ENCODE peak calls at places on chromosomes 13 and 19, in eight cellular contexts. T, S, R, L, A, O, U and F are unnamed samples.

GRCh38 chr13:106187501-106187900 is 348.0 kb downstream of the EFNB2 start:
- DNase-seq in O (no peak), S (no peak), T (no peak), A (no peak), L (no peak), U (no peak), R (no peak), F (no peak)

GRCh38 chr19:30169196-30169900 is 202.8 kb upstream of the ZNF536 start:
- DNase-seq in A (no peak), T (no peak), O (no peak), L (no peak), U (no peak), R (no peak), S (no peak), F (no peak)

GRCh38 chr13:79647518-79647917 is 166.6 kb downstream of the NDFIP2 start:
- DNase-seq in S (no peak), A (no peak), L (no peak), U (no peak), R (no peak), O (no peak), T (no peak), F (peak; percentile 51)

GRCh38 chr13:109712187-109712601 is 74.2 kb downstream of the IRS2 start:
- DNase-seq in S (no peak), T (no peak), L (no peak), A (no peak), R (no peak), U (no peak), O (no peak), F (no peak)

GRCh38 chr13:42990991-42991891 is 800 bp downstream of the EPSTI1 start:
- DNase-seq in S (no peak), L (no peak), R (no peak), A (no peak), T (no peak), U (no peak), O (no peak), F (no peak)

GRCh38 chr19:54684537-54684936 is 21.8 kb downstream of the LILRB4 start:
- DNase-seq in O (peak; percentile 16), U (no peak), T (peak; percentile 30), L (no peak), A (peak; percentile 18), S (no peak), R (no peak), F (no peak)

GRCh38 chr13:109436841-109437240 is 349.5 kb downstream of the IRS2 start:
- DNase-seq in S (no peak), R (no peak), O (no peak), T (no peak), L (no peak), A (no peak), U (no peak), F (no peak)

GRCh38 chr13:47903836-47904235 is 97.2 kb downstream of the SUCLA2 start:
- DNase-seq in A (no peak), U (no peak), L (no peak), S (no peak), T (no peak), O (no peak), R (no peak), F (no peak)

GRCh38 chr19:6536138-6536671 is 5.4 kb downstream of the TNFSF9 start:
- DNase-seq in S (peak; percentile 64), L (peak; percentile 75), T (peak; percentile 80), U (no peak), A (peak; percentile 44), O (peak; percentile 79), R (peak; percentile 86), F (no peak)

GRCh38 chr13:23268441-23268840 is 87.7 kb downstream of the SGCG start:
- DNase-seq in U (no peak), T (no peak), O (no peak), A (no peak), R (no peak), L (no peak), S (no peak), F (no peak)

GRCh38 chr19:8438236-8438635 is 6.5 kb upstream of the HNRNPM start:
- DNase-seq in A (no peak), T (no peak), O (no peak), L (no peak), U (no peak), S (no peak), R (no peak), F (no peak)

GRCh38 chr13:112924365-112924764 is 44.6 kb upstream of the MCF2L start:
- DNase-seq in L (no peak), O (no peak), R (no peak), S (no peak), T (no peak), U (no peak), A (no peak), F (no peak)

GRCh38 chr13:32804673-32805260 is 211.5 kb upstream of the KL start:
- DNase-seq in U (no peak), A (no peak), O (no peak), R (no peak), T (no peak), S (no peak), L (no peak), F (no peak)

GRCh38 chr13:45792827-45793303 is 58.7 kb downstream of the SIAH3 start:
- DNase-seq in R (no peak), T (no peak), L (no peak), O (no peak), S (peak; percentile 4), A (no peak), U (no peak), F (no peak)

GRCh38 chr13:95676100-95676774 is 702 bp upstream of the DNAJC3 start:
- DNase-seq in A (no peak), L (peak; percentile 37), O (peak; percentile 9), S (peak; percentile 58), U (no peak), R (no peak), T (peak; percentile 41), F (peak; percentile 14)

GRCh38 chr19:49512970-49513745 is 697 bp downstream of the FCGRT start:
- DNase-seq in T (no peak), R (no peak), A (peak; percentile 72), O (no peak), U (no peak), S (peak; percentile 61), L (no peak), F (no peak)

GRCh38 chr19:56748443-56748842 is 76.9 kb upstream of the ZNF835 start:
- DNase-seq in L (no peak), U (no peak), A (no peak), R (no peak), S (peak; percentile 42), O (no peak), T (no peak), F (peak; percentile 86)

GRCh38 chr13:20825476-20825875 is 51.7 kb upstream of the EEF1AKMT1 start:
- DNase-seq in O (no peak), U (no peak), R (no peak), L (no peak), S (no peak), T (no peak), A (no peak), F (no peak)